ENCODE peak calls at places on chromosomes 3 and 15, in eight cellular contexts. J, A, Z, S, Y, D, M and O are unnamed samples.

GRCh38 chr3:111143-112069 is 85.2 kb upstream of the CHL1 start:
- DNase-seq in J (no peak), A (no peak), Z (no peak), S (no peak), Y (no peak), D (no peak), M (no peak), O (no peak)

GRCh38 chr3:127814325-127814781 is 8.0 kb downstream of the MGLL start:
- DNase-seq in J (no peak), A (no peak), Z (no peak), S (no peak), Y (no peak), D (no peak), M (no peak), O (no peak)

GRCh38 chr3:37074178-37074577 is 80.9 kb downstream of the MLH1 start:
- DNase-seq in J (peak), A (no peak), Z (no peak), S (no peak), Y (no peak), D (no peak), M (peak), O (no peak)

GRCh38 chr3:96657710-96658109 is 156.7 kb upstream of the EPHA6 start:
- DNase-seq in J (peak), A (no peak), Z (no peak), S (no peak), Y (no peak), D (no peak), M (peak), O (no peak)

GRCh38 chr15:70792171-70792573 is 28.8 kb upstream of the UACA start:
- DNase-seq in J (peak), A (no peak), Z (no peak), S (no peak), Y (no peak), D (no peak), M (peak), O (peak)

GRCh38 chr3:177284383-177284881 is 87.2 kb upstream of the TBL1XR1 start:
- DNase-seq in J (no peak), A (no peak), Z (no peak), S (no peak), Y (no peak), D (peak), M (peak), O (no peak)

GRCh38 chr3:71208273-71209095 is 375.0 kb downstream of the FOXP1 start:
- DNase-seq in J (no peak), A (no peak), Z (no peak), S (no peak), Y (no peak), D (no peak), M (peak), O (no peak)

GRCh38 chr15:63626955-63627354 is 29.8 kb downstream of the FBXL22 start:
- DNase-seq in J (no peak), A (no peak), Z (no peak), S (no peak), Y (no peak), D (no peak), M (no peak), O (no peak)

GRCh38 chr3:22089284-22089683 is 338.3 kb upstream of the ZNF385D start:
- DNase-seq in J (no peak), A (no peak), Z (no peak), S (peak), Y (peak), D (no peak), M (peak), O (no peak)

GRCh38 chr3:37494206-37494605 is 319.8 kb upstream of the LRRFIP2 start:
- DNase-seq in J (no peak), A (no peak), Z (no peak), S (no peak), Y (no peak), D (no peak), M (no peak), O (no peak)

GRCh38 chr15:31261266-31262142 is 65.1 kb upstream of the KLF13 start:
- DNase-seq in J (no peak), A (no peak), Z (no peak), S (no peak), Y (no peak), D (no peak), M (no peak), O (no peak)

GRCh38 chr15:76333720-76334437 is 2.7 kb upstream of the ISL2 start:
- DNase-seq in J (no peak), A (no peak), Z (no peak), S (peak), Y (no peak), D (no peak), M (peak), O (no peak)